ENCODE peak calls at places on chromosome 6, in nine cellular contexts. F, Q, U, R, K, E, N, D and Y are unnamed samples.

GRCh38 chr6:39041072-39041471 is 7.5 kb upstream of the GLP1R start:
- DNase-seq in F (no peak), Q (no peak), U (no peak), R (peak), K (no peak), E (no peak), N (no peak), D (no peak), Y (no peak)

GRCh38 chr6:23445157-23445710 is 680.8 kb upstream of the NRSN1 start:
- DNase-seq in F (no peak), Q (peak), U (no peak), R (no peak), K (no peak), E (no peak), N (no peak), D (no peak), Y (no peak)

GRCh38 chr6:17418281-17419188 is 25.1 kb downstream of the CAP2 start:
- DNase-seq in F (no peak), Q (peak), U (peak), R (no peak), K (no peak), E (peak), N (no peak), D (no peak), Y (no peak)

GRCh38 chr6:167130008-167130677 is 7.2 kb downstream of the CCR6 start:
- DNase-seq in F (no peak), Q (no peak), U (no peak), R (no peak), K (no peak), E (no peak), N (peak), D (no peak), Y (no peak)

GRCh38 chr6:21931641-21932335 is 338.2 kb downstream of the SOX4 start:
- DNase-seq in F (no peak), Q (peak), U (no peak), R (no peak), K (no peak), E (no peak), N (no peak), D (no peak), Y (no peak)

GRCh38 chr6:1316482-1317220 is 4.8 kb downstream of the FOXQ1 start:
- DNase-seq in F (no peak), Q (no peak), U (peak), R (peak), K (no peak), E (no peak), N (no peak), D (no peak), Y (no peak)

GRCh38 chr6:93784794-93785757 is 365.7 kb upstream of the EPHA7 start:
- DNase-seq in F (no peak), Q (peak), U (peak), R (no peak), K (no peak), E (peak), N (no peak), D (no peak), Y (no peak)

GRCh38 chr6:146850238-146850896 is 251.6 kb downstream of the ADGB start:
- DNase-seq in F (no peak), Q (peak), U (peak), R (no peak), K (no peak), E (no peak), N (no peak), D (no peak), Y (no peak)

GRCh38 chr6:155247618-155248017 is 16.2 kb upstream of the CLDN20 start:
- DNase-seq in F (no peak), Q (peak), U (no peak), R (no peak), K (no peak), E (peak), N (no peak), D (no peak), Y (no peak)

GRCh38 chr6:170423030-170423429 is 116.5 kb downstream of the FAM120B start:
- DNase-seq in F (no peak), Q (no peak), U (no peak), R (no peak), K (no peak), E (no peak), N (no peak), D (no peak), Y (no peak)

GRCh38 chr6:28693033-28693750 is 167.5 kb downstream of the GPX5 start:
- DNase-seq in F (no peak), Q (no peak), U (no peak), R (no peak), K (no peak), E (peak), N (no peak), D (no peak), Y (no peak)

GRCh38 chr6:67629268-67629667 is 1005.8 kb upstream of the ADGRB3 start:
- DNase-seq in F (no peak), Q (peak), U (no peak), R (no peak), K (no peak), E (no peak), N (no peak), D (no peak), Y (no peak)

GRCh38 chr6:106751501-106752252 is 122.3 kb downstream of the QRSL1 start:
- DNase-seq in F (no peak), Q (peak), U (peak), R (no peak), K (no peak), E (peak), N (no peak), D (no peak), Y (no peak)

GRCh38 chr6:33993091-33993490 is 152.8 kb downstream of the GRM4 start:
- DNase-seq in F (no peak), Q (no peak), U (no peak), R (no peak), K (no peak), E (no peak), N (no peak), D (no peak), Y (no peak)

GRCh38 chr6:128199461-128199860 is 298.6 kb upstream of the THEMIS start:
- DNase-seq in F (no peak), Q (no peak), U (no peak), R (no peak), K (no peak), E (no peak), N (no peak), D (no peak), Y (no peak)

GRCh38 chr6:169177516-169178196 is 76.0 kb downstream of the THBS2 start:
- DNase-seq in F (no peak), Q (no peak), U (no peak), R (no peak), K (no peak), E (no peak), N (no peak), D (no peak), Y (peak)

GRCh38 chr6:146892283-146892612 is 293.5 kb downstream of the ADGB start:
- DNase-seq in F (no peak), Q (no peak), U (no peak), R (no peak), K (no peak), E (no peak), N (no peak), D (no peak), Y (no peak)

GRCh38 chr6:168132531-168133184 is 53.6 kb upstream of the FRMD1 start:
- DNase-seq in F (peak), Q (peak), U (peak), R (no peak), K (peak), E (peak), N (no peak), D (no peak), Y (peak)

GRCh38 chr6:147508073-147508870 is at the start of gene SAMD5:
- DNase-seq in F (peak), Q (peak), U (peak), R (no peak), K (no peak), E (peak), N (no peak), D (no peak), Y (peak)

GRCh38 chr6:128601060-128601459 is 80.7 kb upstream of the PTPRK start:
- DNase-seq in F (no peak), Q (peak), U (peak), R (no peak), K (no peak), E (no peak), N (no peak), D (no peak), Y (no peak)

GRCh38 chr6:74654296-74654695 is 551.6 kb downstream of the COL12A1 start:
- DNase-seq in F (no peak), Q (no peak), U (no peak), R (no peak), K (no peak), E (no peak), N (no peak), D (no peak), Y (no peak)

GRCh38 chr6:169577974-169578373 is 123.9 kb downstream of the WDR27 start:
- DNase-seq in F (no peak), Q (no peak), U (no peak), R (no peak), K (no peak), E (no peak), N (no peak), D (no peak), Y (no peak)

GRCh38 chr6:159044899-159045727 is at the start of gene TAGAP:
- DNase-seq in F (no peak), Q (no peak), U (no peak), R (peak), K (no peak), E (no peak), N (peak), D (peak), Y (peak)

GRCh38 chr6:98827295-98828159 is 6.8 kb upstream of the POU3F2 start:
- DNase-seq in F (peak), Q (no peak), U (no peak), R (no peak), K (no peak), E (no peak), N (no peak), D (no peak), Y (no peak)

GRCh38 chr6:30881987-30882763 is 2.1 kb upstream of the DDR1 start:
- DNase-seq in F (no peak), Q (peak), U (no peak), R (no peak), K (no peak), E (no peak), N (no peak), D (no peak), Y (peak)

GRCh38 chr6:75249837-75250236 is 6.2 kb upstream of the COX7A2 start:
- DNase-seq in F (no peak), Q (no peak), U (no peak), R (no peak), K (no peak), E (no peak), N (no peak), D (no peak), Y (no peak)

DNA sequence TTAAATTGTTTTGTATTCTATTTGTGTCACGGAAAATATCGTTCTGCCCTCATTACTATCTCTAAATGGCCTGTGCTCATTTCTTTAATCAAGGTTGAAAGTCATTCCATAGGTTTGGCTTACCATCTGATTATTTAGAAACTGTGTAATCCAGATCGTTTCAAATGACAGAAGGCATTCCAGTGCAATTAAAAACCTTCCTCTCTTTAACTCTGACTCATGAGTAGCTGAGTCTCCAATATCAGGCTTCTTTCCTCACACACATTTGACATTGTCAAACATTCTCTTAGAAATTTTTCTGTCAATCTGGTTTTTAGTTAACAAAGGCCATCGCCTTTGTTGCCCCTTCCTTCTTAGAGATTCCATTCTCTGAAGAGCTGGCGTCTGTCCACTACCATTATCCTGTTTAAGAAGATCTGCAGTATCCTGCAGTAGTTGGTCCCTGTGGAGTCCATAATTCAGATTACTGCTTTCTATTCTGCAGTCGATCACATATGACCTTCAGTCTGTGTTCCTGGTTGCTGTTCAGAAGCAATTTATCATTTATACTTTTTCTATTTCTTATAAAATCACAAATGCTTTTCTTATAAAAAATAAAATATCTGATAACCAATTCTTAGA is 3.9 kb upstream of the TRDN start:
- DNase-seq in F (no peak), Q (no peak), U (no peak), R (no peak), K (no peak), E (no peak), N (no peak), D (no peak), Y (no peak)
- H3K27ac ChIP-seq in F (no peak), Q (no peak), U (no peak), R (no peak), K (no peak), E (no peak), N (no peak), D (no peak), Y (no peak)

GRCh38 chr6:137811912-137812553 is 55.0 kb upstream of the TNFAIP3 start:
- DNase-seq in F (no peak), Q (no peak), U (no peak), R (no peak), K (no peak), E (no peak), N (no peak), D (no peak), Y (no peak)
- H3K27ac ChIP-seq in F (no peak), Q (peak), U (peak), R (peak), K (no peak), E (peak), N (peak), D (no peak), Y (no peak)

DNA sequence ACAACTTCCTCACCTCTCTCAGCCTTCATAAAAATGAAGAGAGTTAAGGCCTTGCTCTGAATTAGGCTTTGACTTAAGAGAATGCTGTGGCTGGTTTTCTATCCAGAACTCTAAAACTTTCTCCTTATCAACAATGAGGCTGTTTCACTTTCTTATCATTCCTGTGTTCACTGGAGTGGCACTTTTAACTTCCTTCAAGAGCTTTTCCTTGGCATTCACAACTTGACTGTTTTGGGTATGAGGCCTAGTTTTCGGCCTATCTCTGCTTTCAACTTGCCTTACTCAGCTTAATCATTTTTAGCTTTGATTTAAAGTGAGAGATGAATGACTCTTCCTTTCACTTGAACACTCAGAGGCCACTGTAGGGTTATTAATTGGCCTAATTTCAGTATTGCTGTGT is 4.3 kb upstream of the LOC128125822 start:
- DNase-seq in F (no peak), Q (no peak), U (no peak), R (no peak), K (no peak), E (no peak), N (no peak), D (no peak), Y (no peak)
- H3K27ac ChIP-seq in F (no peak), Q (no peak), U (no peak), R (no peak), K (no peak), E (peak), N (no peak), D (no peak), Y (no peak)

DNA sequence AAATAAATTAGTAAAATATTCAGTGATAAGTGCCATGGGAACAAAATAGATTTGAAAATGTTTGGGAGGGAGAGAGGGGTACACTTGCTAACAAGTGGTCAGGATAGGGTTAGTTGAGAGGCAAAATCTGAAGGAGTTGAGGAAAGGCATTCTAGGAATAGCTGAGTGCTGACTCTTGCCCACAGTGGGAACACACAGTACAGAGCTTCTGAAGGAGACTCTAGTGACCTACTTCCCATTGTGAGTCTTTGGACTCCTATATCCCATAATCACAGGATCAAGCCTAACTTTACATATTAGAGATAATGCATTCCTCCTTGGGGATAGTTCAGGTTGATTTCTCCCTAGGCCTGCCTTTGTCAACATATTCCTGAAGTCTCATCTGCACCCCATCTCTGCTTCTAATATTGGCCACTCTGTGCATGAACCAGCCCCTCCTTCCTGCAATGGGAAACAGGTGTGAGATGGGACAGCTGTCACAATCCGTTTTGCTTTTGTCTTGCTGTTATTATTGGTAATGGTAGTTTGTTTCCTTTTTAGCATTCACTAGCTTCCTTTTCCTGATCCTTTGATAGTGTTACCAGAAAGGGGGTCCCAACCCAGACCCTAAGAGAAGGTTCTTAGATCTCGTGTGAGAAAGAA is 2.6 kb upstream of the TRIM38 start:
- DNase-seq in F (no peak), Q (peak), U (no peak), R (no peak), K (no peak), E (no peak), N (no peak), D (no peak), Y (no peak)
- H3K27ac ChIP-seq in F (no peak), Q (no peak), U (no peak), R (no peak), K (no peak), E (no peak), N (peak), D (no peak), Y (no peak)

GRCh38 chr6:35487653-35488516 is 9.0 kb downstream of the TEAD3 start:
- DNase-seq in F (no peak), Q (peak), U (peak), R (no peak), K (no peak), E (no peak), N (no peak), D (no peak), Y (peak)
- H3K27ac ChIP-seq in F (peak), Q (peak), U (peak), R (no peak), K (no peak), E (no peak), N (no peak), D (no peak), Y (peak)